ENCODE peak calls at places on chromosomes 1 and 21, in nine cellular contexts. B, K, G, W, E, V, N, Q and C are unnamed samples. For H3K36me3, the result is how much of the 10 kb centered on the place peaks cover.

GRCh38 chr1:41495171-41495948 is 10.9 kb upstream of the EDN2 start:
- DNase-seq in V (no peak), E (peak), G (peak), Q (peak), B (no peak), W (peak), N (peak), K (no peak), C (peak)

GRCh38 chr1:94094466-94095111 is 26.4 kb downstream of the ABCA4 start:
- DNase-seq in V (no peak), W (peak), Q (peak), E (no peak), N (peak), B (peak), G (no peak), K (peak), C (peak)

GRCh38 chr1:45200435-45200834 is 6.0 kb downstream of the ZSWIM5 start:
- DNase-seq in W (no peak), B (no peak), V (no peak), Q (no peak), K (no peak), E (no peak), N (no peak), G (no peak), C (no peak)

GRCh38 chr1:233675394-233675793 is 61.5 kb downstream of the KCNK1 start:
- DNase-seq in K (no peak), N (no peak), B (no peak), V (no peak), G (no peak), E (no peak), Q (no peak), W (no peak), C (no peak)

GRCh38 chr1:41860214-41860613 is 58.5 kb downstream of the HIVEP3 start:
- DNase-seq in V (no peak), N (no peak), G (no peak), Q (no peak), B (no peak), W (no peak), E (no peak), K (no peak), C (no peak)

GRCh38 chr1:116179398-116179797 is 68.2 kb downstream of the MAB21L3 start:
- DNase-seq in B (peak), K (no peak), W (no peak), N (peak), E (no peak), Q (no peak), G (no peak), V (no peak), C (no peak)

GRCh38 chr1:2991753-2992495 is 29.3 kb upstream of the ACTRT2 start:
- DNase-seq in B (no peak), G (no peak), K (no peak), N (no peak), W (peak), Q (no peak), V (no peak), E (peak), C (peak)

GRCh38 chr1:163130250-163130856 is 61.2 kb downstream of the RGS4 start:
- DNase-seq in K (no peak), E (no peak), W (no peak), Q (peak), V (no peak), B (no peak), G (no peak), N (no peak), C (no peak)

GRCh38 chr1:180266275-180267210 is 36.5 kb downstream of the LHX4 start:
- DNase-seq in V (no peak), G (no peak), N (no peak), B (peak), K (no peak), E (no peak), Q (no peak), W (no peak), C (no peak)

GRCh38 chr1:165954940-165955339 is 127.5 kb downstream of the UCK2 start:
- DNase-seq in V (no peak), B (no peak), K (no peak), G (no peak), E (no peak), N (no peak), W (no peak), Q (peak), C (no peak)

GRCh38 chr1:205629751-205630150 is 2.1 kb downstream of the ELK4 start:
- DNase-seq in E (no peak), W (no peak), N (no peak), V (no peak), G (no peak), K (no peak), B (no peak), Q (no peak), C (no peak)

GRCh38 chr1:64721576-64722145 is 23.2 kb upstream of the RAVER2 start:
- DNase-seq in V (no peak), Q (no peak), G (no peak), B (no peak), E (no peak), N (no peak), K (no peak), W (no peak), C (no peak)

GRCh38 chr1:84712288-84712874 is 22.1 kb upstream of the SSX2IP start:
- DNase-seq in B (no peak), W (no peak), E (no peak), V (no peak), K (no peak), Q (peak), N (no peak), G (no peak), C (no peak)

GRCh38 chr1:100178092-100178491 is at the start of gene LRRC39:
- DNase-seq in V (no peak), G (peak), N (no peak), W (no peak), K (no peak), B (no peak), E (no peak), Q (no peak), C (no peak)

GRCh38 chr1:8097077-8097799 is 71.1 kb upstream of the ERRFI1 start:
- DNase-seq in K (no peak), B (peak), W (no peak), V (no peak), N (peak), E (no peak), G (no peak), Q (peak), C (no peak)

GRCh38 chr1:204473415-204473965 is 21.1 kb downstream of the PIK3C2B start:
- DNase-seq in K (no peak), E (no peak), N (no peak), G (no peak), B (no peak), W (no peak), Q (no peak), V (no peak), C (no peak)

GRCh38 chr1:9248341-9249262 is 14.0 kb downstream of the H6PD start:
- DNase-seq in K (no peak), B (no peak), N (no peak), Q (no peak), V (no peak), G (no peak), E (no peak), W (no peak), C (peak)

GRCh38 chr1:234724517-234725176 is 114.7 kb upstream of the IRF2BP2 start:
- DNase-seq in E (no peak), K (peak), W (peak), N (no peak), G (peak), Q (no peak), B (peak), V (no peak), C (peak)

GRCh38 chr1:37999434-38000232 is 5.7 kb downstream of the FHL3 start:
- DNase-seq in K (no peak), B (no peak), Q (peak), G (peak), N (peak), W (peak), E (no peak), V (no peak), C (peak)

GRCh38 chr1:153490272-153491051 is 30.0 kb upstream of the S100A7 start:
- DNase-seq in W (peak), E (no peak), G (no peak), V (no peak), B (peak), Q (peak), N (peak), K (peak), C (no peak)

GRCh38 chr1:982765-983436 is 1.0 kb upstream of the PERM1 start:
- DNase-seq in N (no peak), G (no peak), V (no peak), E (no peak), K (no peak), Q (no peak), W (peak), B (no peak), C (peak)

GRCh38 chr1:240611619-240612490 is at the start of gene GREM2:
- DNase-seq in B (peak), G (no peak), E (peak), K (no peak), N (peak), V (peak), W (no peak), Q (peak), C (peak)

GRCh38 chr21:31554511-31555022 is 104.9 kb upstream of the SOD1 start:
- DNase-seq in E (peak), K (no peak), B (no peak), V (peak), Q (peak), N (no peak), G (no peak), W (no peak), C (peak)

GRCh38 chr1:197016751-197017150 is 39.4 kb downstream of the CFHR5 start:
- DNase-seq in V (no peak), K (no peak), Q (no peak), E (no peak), N (no peak), W (no peak), G (no peak), B (no peak), C (no peak)

GRCh38 chr21:38833122-38833521 is 27.4 kb downstream of the ETS2 start:
- DNase-seq in N (no peak), E (no peak), K (no peak), Q (no peak), B (no peak), G (no peak), W (no peak), V (no peak), C (no peak)

GRCh38 chr1:241423541-241424479 is 66.8 kb upstream of the RGS7 start:
- DNase-seq in K (no peak), N (peak), E (peak), G (peak), B (no peak), W (no peak), Q (peak), V (no peak), C (peak)

GRCh38 chr1:5990913-5991783 is 1.1 kb downstream of the NPHP4 start:
- DNase-seq in E (peak), B (peak), W (no peak), K (no peak), N (peak), V (peak), G (peak), Q (peak), C (peak)

GRCh38 chr1:222865718-222866117 is 50.9 kb downstream of the DISP1 start:
- DNase-seq in Q (no peak), N (no peak), G (no peak), W (no peak), B (no peak), V (no peak), K (no peak), E (peak), C (no peak)

DNA sequence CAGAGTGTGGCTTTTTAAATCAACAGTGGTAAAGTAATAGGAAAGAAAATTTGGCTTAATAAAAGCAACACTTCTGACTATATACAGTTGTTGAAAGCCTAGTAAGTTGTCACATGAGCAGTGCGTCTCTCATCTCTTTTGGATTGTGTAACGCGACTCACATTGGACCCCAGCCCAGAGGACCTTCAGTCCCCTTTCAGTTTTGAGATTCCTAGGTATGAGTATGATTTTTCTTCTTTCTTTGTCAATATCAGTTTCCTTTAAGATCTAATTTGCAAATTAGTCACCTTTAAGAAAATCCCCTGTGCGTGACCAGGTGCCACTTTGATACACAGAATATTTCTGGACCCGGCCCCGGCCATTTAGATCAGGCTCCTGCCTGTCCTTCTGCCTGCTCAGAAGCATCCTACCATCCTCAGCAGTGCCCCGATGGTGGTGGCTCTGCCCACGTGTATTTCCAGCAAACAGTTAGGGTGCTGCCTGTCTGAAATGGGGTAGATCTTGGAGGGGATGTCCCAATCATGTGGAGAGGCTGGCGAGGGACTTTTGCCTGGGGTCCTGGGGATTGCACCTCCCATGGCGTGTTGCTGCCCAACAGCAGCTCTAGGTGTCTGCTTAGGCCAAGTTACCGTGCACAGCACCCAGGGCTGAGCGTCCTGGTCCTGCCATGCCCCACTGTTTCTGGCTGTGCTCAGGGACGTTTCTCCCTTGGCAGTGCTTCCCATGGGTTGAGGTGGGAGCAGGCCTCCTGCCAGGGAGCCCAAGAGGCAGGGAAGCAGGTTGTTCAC is 21.1 kb downstream of the SNAP47 start:
- DNase-seq in V (no peak), K (no peak), N (no peak), E (no peak), B (peak), Q (peak), G (no peak), W (no peak), C (peak)
- H3K36me3 ChIP-seq in V (under half), K (under half), N (under half), E (under half), B (under half), Q (under half), G (half or more), W (under half), C (under half)

GRCh38 chr1:96840396-96840795 is 118.8 kb downstream of the PTBP2 start:
- DNase-seq in K (no peak), W (no peak), Q (no peak), G (no peak), V (no peak), E (no peak), B (no peak), N (no peak), C (no peak)

GRCh38 chr1:96833376-96833775 is 111.8 kb downstream of the PTBP2 start:
- DNase-seq in V (no peak), E (no peak), K (no peak), N (no peak), Q (no peak), B (no peak), W (no peak), G (no peak), C (no peak)

GRCh38 chr1:96837817-96838216 is 116.2 kb downstream of the PTBP2 start:
- DNase-seq in E (no peak), V (no peak), Q (no peak), B (no peak), K (no peak), N (no peak), G (no peak), W (no peak), C (no peak)

GRCh38 chr1:96834986-96835385 is 113.4 kb downstream of the PTBP2 start:
- DNase-seq in G (no peak), B (no peak), Q (no peak), E (no peak), W (no peak), K (no peak), V (no peak), N (no peak), C (no peak)
- H3K36me3 ChIP-seq in G (under half), B (under half), Q (under half), E (under half), W (under half), K (under half), V (under half), N (under half), C (under half)

DNA sequence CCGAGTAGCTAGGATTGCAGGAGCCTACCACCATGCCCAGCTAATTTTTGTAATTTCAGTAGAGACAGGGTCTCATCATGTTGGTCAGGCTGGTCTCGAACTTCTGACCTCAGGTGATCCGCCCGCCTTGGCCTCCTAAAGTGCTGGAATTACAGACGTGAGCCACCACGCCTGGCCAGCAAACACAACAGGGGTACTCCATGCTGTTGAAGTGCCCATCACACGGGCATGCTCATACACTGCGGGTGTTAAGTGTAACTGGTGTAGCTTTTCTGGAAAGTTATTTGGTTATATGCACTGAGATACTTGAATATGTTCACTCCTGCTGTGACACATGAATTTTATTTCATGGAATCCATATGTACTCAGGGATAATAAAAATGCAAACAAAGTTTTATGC is 9.3 kb downstream of the SRSF4 start:
- DNase-seq in B (no peak), W (no peak), V (no peak), E (no peak), N (no peak), K (no peak), Q (no peak), G (no peak), C (no peak)
- H3K36me3 ChIP-seq in B (under half), W (under half), V (under half), E (under half), N (under half), K (under half), Q (under half), G (half or more), C (under half)

GRCh38 chr1:19406680-19407079 is 78.7 kb downstream of the CAPZB start:
- DNase-seq in E (no peak), Q (no peak), K (no peak), G (no peak), N (no peak), B (no peak), V (no peak), W (no peak), C (no peak)

GRCh38 chr1:19403256-19403655 is 82.1 kb downstream of the CAPZB start:
- DNase-seq in Q (no peak), V (no peak), K (no peak), E (no peak), G (no peak), B (no peak), W (no peak), N (no peak), C (peak)

GRCh38 chr1:19405761-19406481 is 79.4 kb downstream of the CAPZB start:
- DNase-seq in W (no peak), Q (peak), B (no peak), N (peak), G (no peak), V (no peak), E (peak), K (no peak), C (peak)

GRCh38 chr1:19404748-19405147 is 80.6 kb downstream of the CAPZB start:
- DNase-seq in K (no peak), Q (no peak), G (no peak), N (no peak), V (no peak), E (no peak), B (no peak), W (no peak), C (peak)

DNA sequence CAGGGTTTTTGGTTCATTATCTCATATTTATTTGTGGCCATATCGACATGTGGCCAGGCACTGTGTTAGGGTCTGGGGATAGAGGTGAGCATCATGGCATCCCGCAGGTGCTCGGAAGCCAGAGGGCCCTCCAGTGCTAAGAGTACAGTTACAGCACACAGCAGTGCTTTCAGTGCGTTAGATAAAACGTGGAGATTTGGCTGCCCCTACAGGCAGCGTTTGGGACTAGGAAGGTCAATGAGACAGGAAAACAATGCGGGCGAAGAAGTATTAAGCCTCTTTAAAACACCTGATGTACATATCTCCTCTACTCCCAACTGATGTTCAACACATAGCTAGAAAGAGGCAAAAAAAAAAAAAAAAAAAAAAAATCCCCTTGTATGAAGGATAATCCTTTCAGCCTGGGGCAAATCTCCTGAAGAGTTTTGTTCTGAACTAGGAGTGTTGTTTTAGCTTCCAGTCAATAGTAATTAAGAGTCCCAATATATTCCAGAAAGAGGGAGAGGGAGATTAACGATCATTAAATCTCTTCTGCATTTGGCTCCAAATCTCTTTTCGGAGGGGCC is 80.1 kb downstream of the CAPZB start:
- DNase-seq in B (no peak), V (no peak), E (peak), Q (no peak), G (no peak), K (no peak), W (no peak), N (no peak), C (peak)
- H3K36me3 ChIP-seq in B (under half), V (under half), E (under half), Q (under half), G (under half), K (under half), W (under half), N (under half), C (under half)

GRCh38 chr1:42934541-42935312 is 23.9 kb downstream of the SLC2A1 start:
- DNase-seq in V (no peak), N (no peak), G (no peak), E (no peak), W (no peak), K (no peak), Q (no peak), B (peak), C (peak)
- H3K36me3 ChIP-seq in V (under half), N (under half), G (half or more), E (under half), W (under half), K (under half), Q (half or more), B (under half), C (under half)

GRCh38 chr1:21263052-21263429 is 27.2 kb downstream of the ECE1 start:
- DNase-seq in E (no peak), G (no peak), B (no peak), Q (no peak), N (no peak), K (no peak), W (no peak), V (no peak), C (no peak)

GRCh38 chr1:21260405-21261129 is 29.7 kb downstream of the ECE1 start:
- DNase-seq in Q (no peak), E (no peak), N (no peak), W (no peak), V (no peak), G (no peak), B (no peak), K (no peak), C (no peak)

GRCh38 chr1:21263653-21264225 is 26.5 kb downstream of the ECE1 start:
- DNase-seq in W (no peak), E (no peak), B (no peak), N (no peak), Q (no peak), G (no peak), K (no peak), V (no peak), C (no peak)

GRCh38 chr1:21261551-21262281 is 28.5 kb downstream of the ECE1 start:
- DNase-seq in G (peak), V (no peak), Q (peak), W (peak), B (peak), K (peak), E (no peak), N (peak), C (peak)

GRCh38 chr1:21262282-21263051 is 27.8 kb downstream of the ECE1 start:
- DNase-seq in W (peak), G (peak), V (no peak), E (peak), B (peak), Q (peak), N (peak), K (peak), C (peak)
- H3K36me3 ChIP-seq in W (under half), G (under half), V (under half), E (under half), B (under half), Q (under half), N (under half), K (under half), C (under half)